ENCODE peak calls at places on chromosomes 6 and 20, in nine cellular contexts. P, Y, X, A, K, V, O, I and F are unnamed samples.

GRCh38 chr6:109762166-109762565 is 71.1 kb downstream of the FIG4 start:
- DNase-seq in X (no peak), I (no peak), Y (no peak), V (no peak), O (no peak), K (no peak), A (no peak), P (no peak), F (peak)

GRCh38 chr20:43533060-43533459 is 25.6 kb downstream of the L3MBTL1 start:
- DNase-seq in A (no peak), I (no peak), O (no peak), K (peak), X (no peak), P (no peak), V (no peak), Y (no peak), F (no peak)

GRCh38 chr6:139342957-139343750 is 31.3 kb downstream of the CITED2 start:
- DNase-seq in P (no peak), O (no peak), X (no peak), A (no peak), K (no peak), V (no peak), Y (no peak), I (no peak), F (no peak)

GRCh38 chr6:151680846-151681425 is 126.5 kb upstream of the ESR1 start:
- DNase-seq in K (no peak), X (no peak), O (no peak), P (no peak), V (no peak), Y (no peak), I (no peak), A (no peak), F (peak)

GRCh38 chr20:34709044-34709835 is 5.1 kb downstream of the TP53INP2 start:
- DNase-seq in O (peak), X (peak), I (peak), Y (peak), P (peak), V (peak), A (peak), K (peak), F (peak)

GRCh38 chr6:77463308-77463880 is at the start of gene HTR1B:
- DNase-seq in X (peak), Y (no peak), K (no peak), I (no peak), O (no peak), A (no peak), P (no peak), V (no peak), F (peak)

GRCh38 chr6:108651781-108652227 is 91.1 kb downstream of the FOXO3 start:
- DNase-seq in P (no peak), A (no peak), K (peak), O (no peak), X (no peak), I (no peak), Y (no peak), V (peak), F (no peak)

GRCh38 chr6:125201961-125202729 is 48.6 kb downstream of the TPD52L1 start:
- DNase-seq in A (no peak), O (no peak), Y (peak), K (peak), P (peak), I (no peak), V (peak), X (no peak), F (no peak)

GRCh38 chr20:35093245-35093884 is 758 bp upstream of the TRPC4AP start:
- DNase-seq in V (peak), I (no peak), A (no peak), X (no peak), K (peak), P (no peak), Y (peak), O (no peak), F (no peak)

GRCh38 chr20:44097521-44098255 is 89.3 kb downstream of the JPH2 start:
- DNase-seq in V (peak), K (no peak), P (no peak), A (no peak), O (no peak), X (no peak), I (no peak), Y (no peak), F (no peak)

GRCh38 chr6:35439308-35439707 is 12.8 kb upstream of the FANCE start:
- DNase-seq in V (no peak), P (no peak), A (no peak), O (no peak), Y (no peak), X (peak), K (no peak), I (no peak), F (no peak)

GRCh38 chr6:31575335-31575901 is at the start of gene TNF:
- DNase-seq in K (no peak), O (peak), Y (no peak), A (peak), I (peak), X (no peak), V (no peak), P (no peak), F (no peak)